ENCODE peak calls at places on chromosomes 16 and 17, in nine cellular contexts. One of them, this sample, is unnamed.

GRCh38 chr17:16419074-16419928 is 3.9 kb downstream of the TRPV2 start:
- DNase-seq in ACHN: peak
- DNase-seq in cardiac fibroblast: peak
- DNase-seq in LHCN-M2: peak
- DNase-seq in psoas muscle: no peak
- DNase-seq in progenitor cell of endocrine pancreas: no peak
- DNase-seq in HTR-8/SVneo: peak
- DNase-seq in islet precursor cell: peak
- DNase-seq in epithelial cell of esophagus: peak
- DNase-seq in this sample: no peak

GRCh38 chr17:70168979-70169706 is at the start of gene KCNJ2:
- DNase-seq in ACHN: peak
- DNase-seq in cardiac fibroblast: peak
- DNase-seq in LHCN-M2: peak
- DNase-seq in psoas muscle: peak
- DNase-seq in progenitor cell of endocrine pancreas: peak
- DNase-seq in HTR-8/SVneo: peak
- DNase-seq in islet precursor cell: peak
- DNase-seq in epithelial cell of esophagus: peak
- DNase-seq in this sample: peak

GRCh38 chr17:76582660-76583059 is 3.0 kb downstream of the ST6GALNAC2 start:
- DNase-seq in ACHN: no peak
- DNase-seq in cardiac fibroblast: no peak
- DNase-seq in LHCN-M2: no peak
- DNase-seq in psoas muscle: no peak
- DNase-seq in progenitor cell of endocrine pancreas: no peak
- DNase-seq in HTR-8/SVneo: no peak
- DNase-seq in islet precursor cell: no peak
- DNase-seq in epithelial cell of esophagus: peak
- DNase-seq in this sample: no peak

GRCh38 chr16:51615141-51615540 is 464.1 kb upstream of the SALL1 start:
- DNase-seq in ACHN: no peak
- DNase-seq in cardiac fibroblast: no peak
- DNase-seq in LHCN-M2: no peak
- DNase-seq in psoas muscle: no peak
- DNase-seq in progenitor cell of endocrine pancreas: no peak
- DNase-seq in HTR-8/SVneo: no peak
- DNase-seq in islet precursor cell: no peak
- DNase-seq in epithelial cell of esophagus: no peak
- DNase-seq in this sample: no peak

GRCh38 chr16:87895641-87896141 is 26.4 kb upstream of the SLC7A5 start:
- DNase-seq in ACHN: no peak
- DNase-seq in cardiac fibroblast: peak
- DNase-seq in LHCN-M2: peak
- DNase-seq in psoas muscle: no peak
- DNase-seq in progenitor cell of endocrine pancreas: no peak
- DNase-seq in HTR-8/SVneo: no peak
- DNase-seq in islet precursor cell: no peak
- DNase-seq in epithelial cell of esophagus: peak
- DNase-seq in this sample: no peak

GRCh38 chr16:27312580-27313421 is 973 bp upstream of the IL4R start:
- DNase-seq in ACHN: no peak
- DNase-seq in cardiac fibroblast: no peak
- DNase-seq in LHCN-M2: no peak
- DNase-seq in psoas muscle: no peak
- DNase-seq in progenitor cell of endocrine pancreas: no peak
- DNase-seq in HTR-8/SVneo: no peak
- DNase-seq in islet precursor cell: no peak
- DNase-seq in epithelial cell of esophagus: no peak
- DNase-seq in this sample: no peak

GRCh38 chr16:51870460-51870859 is 676.5 kb downstream of the TOX3 start:
- DNase-seq in ACHN: no peak
- DNase-seq in cardiac fibroblast: no peak
- DNase-seq in LHCN-M2: no peak
- DNase-seq in psoas muscle: no peak
- DNase-seq in progenitor cell of endocrine pancreas: no peak
- DNase-seq in HTR-8/SVneo: peak
- DNase-seq in islet precursor cell: no peak
- DNase-seq in epithelial cell of esophagus: no peak
- DNase-seq in this sample: no peak

GRCh38 chr17:72430611-72431432 is 310.0 kb downstream of the SOX9 start:
- DNase-seq in ACHN: no peak
- DNase-seq in cardiac fibroblast: no peak
- DNase-seq in LHCN-M2: no peak
- DNase-seq in psoas muscle: no peak
- DNase-seq in progenitor cell of endocrine pancreas: no peak
- DNase-seq in HTR-8/SVneo: no peak
- DNase-seq in islet precursor cell: peak
- DNase-seq in epithelial cell of esophagus: no peak
- DNase-seq in this sample: peak

GRCh38 chr17:73288534-73289302 is 23.1 kb downstream of the CDC42EP4 start:
- DNase-seq in ACHN: no peak
- DNase-seq in cardiac fibroblast: no peak
- DNase-seq in LHCN-M2: no peak
- DNase-seq in psoas muscle: no peak
- DNase-seq in progenitor cell of endocrine pancreas: no peak
- DNase-seq in HTR-8/SVneo: no peak
- DNase-seq in islet precursor cell: no peak
- DNase-seq in epithelial cell of esophagus: no peak
- DNase-seq in this sample: no peak

GRCh38 chr17:49990921-49991320 is 4.1 kb downstream of the DLX3 start:
- DNase-seq in ACHN: no peak
- DNase-seq in cardiac fibroblast: no peak
- DNase-seq in LHCN-M2: no peak
- DNase-seq in psoas muscle: no peak
- DNase-seq in progenitor cell of endocrine pancreas: no peak
- DNase-seq in HTR-8/SVneo: no peak
- DNase-seq in islet precursor cell: peak
- DNase-seq in epithelial cell of esophagus: no peak
- DNase-seq in this sample: no peak

GRCh38 chr17:80859004-80859941 is 132.4 kb upstream of the CHMP6 start:
- DNase-seq in ACHN: peak
- DNase-seq in cardiac fibroblast: peak
- DNase-seq in LHCN-M2: peak
- DNase-seq in psoas muscle: peak
- DNase-seq in progenitor cell of endocrine pancreas: no peak
- DNase-seq in HTR-8/SVneo: no peak
- DNase-seq in islet precursor cell: no peak
- DNase-seq in epithelial cell of esophagus: peak
- DNase-seq in this sample: no peak

GRCh38 chr17:1649116-1649843 is 386 bp downstream of the RILP start:
- DNase-seq in ACHN: peak
- DNase-seq in cardiac fibroblast: peak
- DNase-seq in LHCN-M2: peak
- DNase-seq in psoas muscle: peak
- DNase-seq in progenitor cell of endocrine pancreas: no peak
- DNase-seq in HTR-8/SVneo: peak
- DNase-seq in islet precursor cell: peak
- DNase-seq in epithelial cell of esophagus: peak
- DNase-seq in this sample: peak

GRCh38 chr16:19014456-19014855 is 30.7 kb downstream of the TMC7 start:
- DNase-seq in ACHN: no peak
- DNase-seq in cardiac fibroblast: peak
- DNase-seq in LHCN-M2: peak
- DNase-seq in psoas muscle: no peak
- DNase-seq in progenitor cell of endocrine pancreas: no peak
- DNase-seq in HTR-8/SVneo: no peak
- DNase-seq in islet precursor cell: no peak
- DNase-seq in epithelial cell of esophagus: peak
- DNase-seq in this sample: no peak

GRCh38 chr17:76421054-76421427 is 31.9 kb downstream of the UBE2O start:
- DNase-seq in ACHN: no peak
- DNase-seq in cardiac fibroblast: no peak
- DNase-seq in LHCN-M2: no peak
- DNase-seq in psoas muscle: no peak
- DNase-seq in progenitor cell of endocrine pancreas: no peak
- DNase-seq in HTR-8/SVneo: no peak
- DNase-seq in islet precursor cell: no peak
- DNase-seq in epithelial cell of esophagus: no peak
- DNase-seq in this sample: peak

GRCh38 chr16:21083729-21084268 is 66.8 kb downstream of the DNAH3 start:
- DNase-seq in ACHN: peak
- DNase-seq in cardiac fibroblast: peak
- DNase-seq in LHCN-M2: peak
- DNase-seq in psoas muscle: peak
- DNase-seq in progenitor cell of endocrine pancreas: peak
- DNase-seq in HTR-8/SVneo: peak
- DNase-seq in islet precursor cell: peak
- DNase-seq in epithelial cell of esophagus: peak
- DNase-seq in this sample: peak

GRCh38 chr16:88747588-88748301 is 37.3 kb downstream of the PIEZO1 start:
- DNase-seq in ACHN: peak
- DNase-seq in cardiac fibroblast: peak
- DNase-seq in LHCN-M2: peak
- DNase-seq in psoas muscle: no peak
- DNase-seq in progenitor cell of endocrine pancreas: no peak
- DNase-seq in HTR-8/SVneo: no peak
- DNase-seq in islet precursor cell: peak
- DNase-seq in epithelial cell of esophagus: peak
- DNase-seq in this sample: peak

GRCh38 chr17:21166599-21167265 is 40.0 kb downstream of the DHRS7B start:
- DNase-seq in ACHN: no peak
- DNase-seq in cardiac fibroblast: peak
- DNase-seq in LHCN-M2: no peak
- DNase-seq in psoas muscle: no peak
- DNase-seq in progenitor cell of endocrine pancreas: no peak
- DNase-seq in HTR-8/SVneo: no peak
- DNase-seq in islet precursor cell: no peak
- DNase-seq in epithelial cell of esophagus: peak
- DNase-seq in this sample: no peak

GRCh38 chr16:57565461-57565860 is 23.0 kb downstream of the ADGRG5 start:
- DNase-seq in ACHN: no peak
- DNase-seq in cardiac fibroblast: no peak
- DNase-seq in LHCN-M2: no peak
- DNase-seq in psoas muscle: no peak
- DNase-seq in progenitor cell of endocrine pancreas: no peak
- DNase-seq in HTR-8/SVneo: no peak
- DNase-seq in islet precursor cell: peak
- DNase-seq in epithelial cell of esophagus: no peak
- DNase-seq in this sample: no peak

GRCh38 chr16:31112711-31113419 is 4.6 kb upstream of the KAT8 start:
- DNase-seq in ACHN: no peak
- DNase-seq in cardiac fibroblast: no peak
- DNase-seq in LHCN-M2: no peak
- DNase-seq in psoas muscle: no peak
- DNase-seq in progenitor cell of endocrine pancreas: no peak
- DNase-seq in HTR-8/SVneo: no peak
- DNase-seq in islet precursor cell: no peak
- DNase-seq in epithelial cell of esophagus: no peak
- DNase-seq in this sample: no peak

GRCh38 chr17:58236394-58236793 is 2.0 kb upstream of the LPO start:
- DNase-seq in ACHN: no peak
- DNase-seq in cardiac fibroblast: no peak
- DNase-seq in LHCN-M2: no peak
- DNase-seq in psoas muscle: no peak
- DNase-seq in progenitor cell of endocrine pancreas: no peak
- DNase-seq in HTR-8/SVneo: no peak
- DNase-seq in islet precursor cell: peak
- DNase-seq in epithelial cell of esophagus: no peak
- DNase-seq in this sample: no peak

GRCh38 chr16:48525201-48526057 is 84.6 kb downstream of the N4BP1 start:
- DNase-seq in ACHN: no peak
- DNase-seq in cardiac fibroblast: no peak
- DNase-seq in LHCN-M2: no peak
- DNase-seq in psoas muscle: no peak
- DNase-seq in progenitor cell of endocrine pancreas: no peak
- DNase-seq in HTR-8/SVneo: no peak
- DNase-seq in islet precursor cell: no peak
- DNase-seq in epithelial cell of esophagus: no peak
- DNase-seq in this sample: no peak

GRCh38 chr17:63519972-63520882 is 2.9 kb upstream of the KCNH6 start:
- DNase-seq in ACHN: peak
- DNase-seq in cardiac fibroblast: no peak
- DNase-seq in LHCN-M2: no peak
- DNase-seq in psoas muscle: no peak
- DNase-seq in progenitor cell of endocrine pancreas: no peak
- DNase-seq in HTR-8/SVneo: no peak
- DNase-seq in islet precursor cell: no peak
- DNase-seq in epithelial cell of esophagus: no peak
- DNase-seq in this sample: peak

GRCh38 chr17:47663997-47664941 is 14.6 kb downstream of the KPNB1 start:
- DNase-seq in ACHN: peak
- DNase-seq in cardiac fibroblast: peak
- DNase-seq in LHCN-M2: peak
- DNase-seq in psoas muscle: no peak
- DNase-seq in progenitor cell of endocrine pancreas: peak
- DNase-seq in HTR-8/SVneo: peak
- DNase-seq in islet precursor cell: peak
- DNase-seq in epithelial cell of esophagus: peak
- DNase-seq in this sample: peak

GRCh38 chr17:60554377-60554788 is 28.3 kb upstream of the APPBP2 start:
- DNase-seq in ACHN: peak
- DNase-seq in cardiac fibroblast: peak
- DNase-seq in LHCN-M2: peak
- DNase-seq in psoas muscle: no peak
- DNase-seq in progenitor cell of endocrine pancreas: no peak
- DNase-seq in HTR-8/SVneo: no peak
- DNase-seq in islet precursor cell: no peak
- DNase-seq in epithelial cell of esophagus: peak
- DNase-seq in this sample: no peak

GRCh38 chr17:27952366-27952765 is 59.2 kb upstream of the LYRM9 start:
- DNase-seq in ACHN: no peak
- DNase-seq in cardiac fibroblast: no peak
- DNase-seq in LHCN-M2: no peak
- DNase-seq in psoas muscle: no peak
- DNase-seq in progenitor cell of endocrine pancreas: no peak
- DNase-seq in HTR-8/SVneo: no peak
- DNase-seq in islet precursor cell: no peak
- DNase-seq in epithelial cell of esophagus: no peak
- DNase-seq in this sample: no peak

This sample was measured in NCI-H526.